ENCODE peak calls at places on chromosomes 4 and X, in eight cellular contexts. K is NB4; W is Peyer's patch; O is cardiac muscle cell; N is brain microvascular endothelial cell; D is left lung; R is CD8-positive, alpha-beta T cell; A is adrenal gland. Q is an unnamed sample.
A peak's percentile ranks its signal among the peaks of the same experiment; 100 is the strongest.

GRCh38 chr4:99679204-99679603 is 21.6 kb upstream of the C4orf54 start:
- DNase-seq in K (no peak), W (no peak), O (peak; percentile 3), N (no peak), D (no peak), R (no peak), A (peak; percentile 71), Q (no peak)

GRCh38 chr4:68216501-68216900 is 29.0 kb downstream of the TMPRSS11B start:
- DNase-seq in K (no peak), W (no peak), O (no peak), N (no peak), D (no peak), R (no peak), A (no peak), Q (no peak)

GRCh38 chr4:172998527-172999469 is 169.8 kb upstream of the GALNT7 start:
- DNase-seq in K (peak; percentile 79), W (no peak), O (peak; percentile 66), N (peak; percentile 73), D (no peak), R (no peak), A (no peak), Q (no peak)

GRCh38 chr4:139243448-139244365 is 36.3 kb downstream of the MGARP start:
- DNase-seq in K (no peak), W (no peak), O (peak; percentile 92), N (peak; percentile 95), D (no peak), R (no peak), A (peak; percentile 72), Q (peak; percentile 23)

GRCh38 chrX:95076449-95076848 is 1402.4 kb downstream of the FAM133A start:
- DNase-seq in K (peak; percentile 43), W (no peak), O (peak; percentile 52), N (peak; percentile 1), D (no peak), R (no peak), A (no peak), Q (no peak)

GRCh38 chr4:38266616-38267015 is 306.4 kb downstream of the PTTG2 start:
- DNase-seq in K (no peak), W (no peak), O (no peak), N (no peak), D (no peak), R (no peak), A (peak; percentile 90), Q (no peak)

GRCh38 chrX:124497386-124497785 is 151.0 kb downstream of the SH2D1A start:
- DNase-seq in K (no peak), W (no peak), O (no peak), N (no peak), D (no peak), R (no peak), A (no peak), Q (no peak)

GRCh38 chr4:73897380-73898136 is 28.4 kb downstream of the CXCL1 start:
- DNase-seq in K (no peak), W (no peak), O (peak; percentile 96), N (no peak), D (no peak), R (no peak), A (no peak), Q (no peak)

GRCh38 chr4:6333301-6334202 is 63.9 kb downstream of the WFS1 start:
- DNase-seq in K (peak; percentile 36), W (no peak), O (no peak), N (no peak), D (no peak), R (no peak), A (no peak), Q (no peak)

GRCh38 chr4:125833-126232 is 1.5 kb downstream of the ZNF718 start:
- DNase-seq in K (peak; percentile 28), W (no peak), O (no peak), N (no peak), D (no peak), R (no peak), A (no peak), Q (no peak)

GRCh38 chr4:7280906-7281305 is 88.6 kb downstream of the SORCS2 start:
- DNase-seq in K (no peak), W (no peak), O (no peak), N (peak; percentile 13), D (no peak), R (no peak), A (no peak), Q (no peak)

GRCh38 chrX:8731579-8732395 is at the start of gene ANOS1:
- DNase-seq in K (no peak), W (peak; percentile 41), O (peak; percentile 72), N (no peak), D (peak; percentile 85), R (no peak), A (peak; percentile 20), Q (peak; percentile 27)

GRCh38 chr4:30268370-30268769 is 451.8 kb upstream of the PCDH7 start:
- DNase-seq in K (no peak), W (no peak), O (no peak), N (no peak), D (no peak), R (no peak), A (no peak), Q (no peak)

GRCh38 chr4:109998867-109999303 is 86.2 kb downstream of the EGF start:
- DNase-seq in K (peak; percentile 67), W (no peak), O (peak; percentile 71), N (peak; percentile 43), D (no peak), R (no peak), A (peak; percentile 16), Q (no peak)

GRCh38 chr4:57139783-57140182 is 29.6 kb upstream of the IGFBP7 start:
- DNase-seq in K (no peak), W (no peak), O (no peak), N (no peak), D (no peak), R (no peak), A (no peak), Q (no peak)

GRCh38 chr4:142512161-142512560 is 333.9 kb downstream of the INPP4B start:
- DNase-seq in K (no peak), W (no peak), O (no peak), N (no peak), D (no peak), R (no peak), A (no peak), Q (no peak)

GRCh38 chr4:3248811-3249661 is at the start of gene MSANTD1:
- DNase-seq in K (peak; percentile 33), W (no peak), O (peak; percentile 50), N (peak; percentile 35), D (peak; percentile 78), R (no peak), A (no peak), Q (no peak)

GRCh38 chr4:150402968-150403367 is 179.0 kb upstream of the MAB21L2 start:
- DNase-seq in K (peak; percentile 3), W (peak; percentile 58), O (no peak), N (no peak), D (no peak), R (peak; percentile 14), A (peak; percentile 48), Q (peak; percentile 90)

GRCh38 chr4:57280481-57280880 is 170.3 kb upstream of the IGFBP7 start:
- DNase-seq in K (no peak), W (no peak), O (no peak), N (no peak), D (no peak), R (no peak), A (no peak), Q (no peak)

GRCh38 chr4:91288702-91289311 is 1015.0 kb upstream of the GRID2 start:
- DNase-seq in K (no peak), W (no peak), O (no peak), N (no peak), D (no peak), R (no peak), A (no peak), Q (peak; percentile 23)

GRCh38 chr4:17482716-17483115 is 29.2 kb downstream of the QDPR start:
- DNase-seq in K (no peak), W (no peak), O (no peak), N (no peak), D (no peak), R (no peak), A (no peak), Q (no peak)

GRCh38 chrX:1393871-1394615 is 2.1 kb upstream of the SLC25A6 start:
- DNase-seq in K (no peak), W (peak; percentile 16), O (no peak), N (no peak), D (peak; percentile 35), R (no peak), A (peak; percentile 3), Q (no peak)

GRCh38 chrX:71581210-71581609 is 3.0 kb downstream of the GCNA start:
- DNase-seq in K (no peak), W (no peak), O (no peak), N (no peak), D (no peak), R (no peak), A (no peak), Q (no peak)
- H3K4me3 ChIP-seq in K (no peak overlapping the region), W (no peak overlapping the region), O (no peak overlapping the region), N (no peak overlapping the region), D (no peak overlapping the region), R (no peak overlapping the region), A (no peak overlapping the region), Q (no peak overlapping the region)

GRCh38 chr4:75705198-75705712 is 19.1 kb upstream of the USO1 start:
- DNase-seq in K (no peak), W (no peak), O (no peak), N (no peak), D (no peak), R (no peak), A (no peak), Q (no peak)
- TF ChIP-seq CTCF in K (no peak), W (no peak), O (no peak), N (no peak), D (no peak), R (no peak), A (no peak), Q (no peak)

DNA sequence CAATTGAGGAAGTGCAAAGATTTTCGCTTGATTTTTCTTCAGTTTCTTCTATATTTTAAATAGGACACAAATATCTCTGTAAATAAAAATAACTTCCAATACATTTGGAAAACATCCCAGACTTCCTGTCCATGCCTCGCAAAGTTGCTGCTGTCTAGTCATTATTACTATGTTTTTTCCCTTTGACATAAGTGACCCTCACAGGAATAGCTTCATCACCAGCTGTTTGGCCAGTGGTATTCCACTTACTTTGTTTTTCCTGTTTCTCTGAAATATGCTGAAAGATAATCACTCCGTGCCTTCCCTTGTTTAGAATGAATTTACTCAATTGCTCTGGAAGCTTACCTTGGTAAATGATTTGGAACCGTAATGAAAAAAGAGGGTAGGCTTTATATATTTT is 65.4 kb downstream of the CDKL5 start:
- DNase-seq in K (no peak), W (no peak), O (peak; percentile 2), N (peak; percentile 4), D (no peak), R (no peak), A (no peak), Q (no peak)
- H3K4me3 ChIP-seq in K (no peak overlapping the region), W (no peak overlapping the region), O (no peak overlapping the region), N (no peak overlapping the region), D (no peak overlapping the region), R (no peak overlapping the region), A (no peak overlapping the region), Q (no peak overlapping the region)

GRCh38 chrX:20265221-20265725 is 1.4 kb downstream of the RPS6KA3 start:
- DNase-seq in K (peak; percentile 79), W (peak; percentile 60), O (peak; percentile 84), N (peak; percentile 87), D (peak; percentile 82), R (peak; percentile 44), A (peak; percentile 80), Q (peak; percentile 44)

GRCh38 chrX:20265726-20266681 is 705 bp downstream of the RPS6KA3 start:
- DNase-seq in K (peak; percentile 67), W (peak; percentile 54), O (no peak), N (no peak), D (peak; percentile 79), R (peak; percentile 22), A (peak; percentile 38), Q (peak; percentile 21)

GRCh38 chrX:20263474-20263873 is 3.2 kb downstream of the RPS6KA3 start:
- DNase-seq in K (peak; percentile 26), W (no peak), O (peak; percentile 57), N (peak; percentile 55), D (no peak), R (no peak), A (peak; percentile 32), Q (no peak)

GRCh38 chrX:20260885-20261284 is 5.8 kb downstream of the RPS6KA3 start:
- DNase-seq in K (no peak), W (no peak), O (no peak), N (no peak), D (no peak), R (no peak), A (no peak), Q (no peak)
- TF ChIP-seq CTCF in K (no peak), W (no peak), O (no peak), N (no peak), D (no peak), R (no peak), A (no peak), Q (no peak)

Q was measured in pancreas.